ENCODE peak calls at places on chromosomes 4 and X, in four cellular contexts. One of them, this sample, is unnamed.

GRCh38 chr4:183638436-183638835 is 20.5 kb downstream of the RWDD4 start:
- DNase-seq in GM12878: no peak
- DNase-seq in foreskin fibroblast: peak
- DNase-seq in BJ: no peak
- DNase-seq in this sample: peak

GRCh38 chr4:56757270-56757746 is 64.2 kb downstream of the SPINK2 start:
- DNase-seq in foreskin fibroblast: peak
- DNase-seq in BJ: no peak
- DNase-seq in GM12878: no peak
- DNase-seq in this sample: peak

GRCh38 chr4:21885241-21885640 is 63.3 kb downstream of the KCNIP4 start:
- DNase-seq in BJ: peak
- DNase-seq in foreskin fibroblast: peak
- DNase-seq in GM12878: no peak
- DNase-seq in this sample: peak

GRCh38 chr4:151627491-151627890 is 133.3 kb downstream of the GATB start:
- DNase-seq in foreskin fibroblast: peak
- DNase-seq in GM12878: no peak
- DNase-seq in BJ: no peak
- DNase-seq in this sample: peak

GRCh38 chrX:119391279-119391678 is 7.9 kb upstream of the SLC25A43 start:
- DNase-seq in GM12878: no peak
- DNase-seq in foreskin fibroblast: no peak
- DNase-seq in BJ: no peak
- DNase-seq in this sample: peak

GRCh38 chrX:3461824-3462508 is 115.5 kb upstream of the MXRA5 start:
- DNase-seq in BJ: no peak
- DNase-seq in GM12878: peak
- DNase-seq in foreskin fibroblast: peak
- DNase-seq in this sample: no peak

GRCh38 chr4:42364654-42365053 is 32.6 kb upstream of the SHISA3 start:
- DNase-seq in foreskin fibroblast: no peak
- DNase-seq in GM12878: no peak
- DNase-seq in BJ: no peak
- DNase-seq in this sample: no peak

GRCh38 chr4:11268149-11268548 is 160.5 kb downstream of the HS3ST1 start:
- DNase-seq in GM12878: no peak
- DNase-seq in foreskin fibroblast: no peak
- DNase-seq in BJ: no peak
- DNase-seq in this sample: no peak

GRCh38 chr4:148004228-148004813 is 272.4 kb downstream of the ARHGAP10 start:
- DNase-seq in GM12878: no peak
- DNase-seq in BJ: no peak
- DNase-seq in foreskin fibroblast: no peak
- DNase-seq in this sample: no peak

GRCh38 chrX:15737957-15738685 is at the start of gene CA5B:
- DNase-seq in foreskin fibroblast: peak
- DNase-seq in GM12878: peak
- DNase-seq in BJ: peak
- DNase-seq in this sample: peak

GRCh38 chrX:13123857-13124345 is 79.5 kb upstream of the FAM9C start:
- DNase-seq in GM12878: no peak
- DNase-seq in foreskin fibroblast: peak
- DNase-seq in BJ: no peak
- DNase-seq in this sample: peak

GRCh38 chrX:150570512-150570911 is 2.1 kb downstream of the MTM1 start:
- DNase-seq in GM12878: no peak
- DNase-seq in foreskin fibroblast: no peak
- DNase-seq in BJ: no peak
- DNase-seq in this sample: no peak

GRCh38 chr4:108783666-108784463 is 21.0 kb upstream of the ETNPPL start:
- DNase-seq in foreskin fibroblast: no peak
- DNase-seq in BJ: no peak
- DNase-seq in GM12878: no peak
- DNase-seq in this sample: no peak

GRCh38 chr4:179595671-179596410 is 2153.6 kb upstream of the AGA start:
- DNase-seq in BJ: no peak
- DNase-seq in GM12878: no peak
- DNase-seq in foreskin fibroblast: peak
- DNase-seq in this sample: no peak

GRCh38 chr4:3269105-3269927 is 20.4 kb downstream of the MSANTD1 start:
- DNase-seq in GM12878: no peak
- DNase-seq in foreskin fibroblast: no peak
- DNase-seq in BJ: no peak
- DNase-seq in this sample: no peak

GRCh38 chr4:160514126-160514525 is 1411.2 kb downstream of the RAPGEF2 start:
- DNase-seq in foreskin fibroblast: no peak
- DNase-seq in GM12878: no peak
- DNase-seq in BJ: no peak
- DNase-seq in this sample: no peak

GRCh38 chr4:183960912-183961569 is 55.9 kb downstream of the STOX2 start:
- DNase-seq in GM12878: no peak
- DNase-seq in foreskin fibroblast: no peak
- DNase-seq in BJ: no peak
- DNase-seq in this sample: no peak

GRCh38 chr4:113637363-113637762 is 124.2 kb downstream of the CAMK2D start:
- DNase-seq in GM12878: no peak
- DNase-seq in foreskin fibroblast: no peak
- DNase-seq in BJ: no peak
- DNase-seq in this sample: no peak

GRCh38 chrX:50812995-50813842 is 775 bp downstream of the SHROOM4 start:
- DNase-seq in foreskin fibroblast: no peak
- DNase-seq in GM12878: no peak
- DNase-seq in BJ: no peak
- DNase-seq in this sample: no peak

GRCh38 chrX:17632942-17633341 is 104.4 kb upstream of the SCML1 start:
- DNase-seq in GM12878: no peak
- DNase-seq in BJ: no peak
- DNase-seq in foreskin fibroblast: no peak
- DNase-seq in this sample: no peak

GRCh38 chrX:100645106-100645505 is 1.1 kb downstream of the SRPX2 start:
- DNase-seq in BJ: no peak
- DNase-seq in foreskin fibroblast: no peak
- DNase-seq in GM12878: no peak
- DNase-seq in this sample: peak

GRCh38 chrX:67619253-67619652 is 75.4 kb downstream of the AR start:
- DNase-seq in foreskin fibroblast: peak
- DNase-seq in GM12878: no peak
- DNase-seq in BJ: peak
- DNase-seq in this sample: peak

GRCh38 chr4:158578476-158578875 is 56.8 kb downstream of the RXFP1 start:
- DNase-seq in GM12878: no peak
- DNase-seq in foreskin fibroblast: peak
- DNase-seq in BJ: no peak
- DNase-seq in this sample: peak

GRCh38 chr4:40180356-40180755 is 16.5 kb upstream of the RHOH start:
- DNase-seq in foreskin fibroblast: peak
- DNase-seq in BJ: peak
- DNase-seq in GM12878: no peak
- DNase-seq in this sample: peak

GRCh38 chrX:150575415-150575814 is 7.0 kb downstream of the MTM1 start:
- DNase-seq in GM12878: no peak
- DNase-seq in foreskin fibroblast: peak
- DNase-seq in BJ: no peak
- DNase-seq in this sample: peak

GRCh38 chr4:6770581-6771228 is 11.8 kb upstream of the KIAA0232 start:
- DNase-seq in GM12878: no peak
- DNase-seq in foreskin fibroblast: no peak
- DNase-seq in BJ: no peak
- DNase-seq in this sample: no peak

GRCh38 chr4:148015058-148015457 is 283.2 kb downstream of the ARHGAP10 start:
- DNase-seq in BJ: no peak
- DNase-seq in foreskin fibroblast: no peak
- DNase-seq in GM12878: no peak
- DNase-seq in this sample: no peak

GRCh38 chr4:79857811-79858210 is 215.2 kb downstream of the ANTXR2 start:
- DNase-seq in foreskin fibroblast: no peak
- DNase-seq in GM12878: no peak
- DNase-seq in BJ: no peak
- DNase-seq in this sample: no peak

GRCh38 chrX:33457102-33457501 is 245.8 kb upstream of the DMD start:
- DNase-seq in GM12878: no peak
- DNase-seq in BJ: no peak
- DNase-seq in foreskin fibroblast: no peak
- DNase-seq in this sample: no peak

GRCh38 chr4:124135409-124135813 is 577.1 kb downstream of the ANKRD50 start:
- DNase-seq in GM12878: no peak
- DNase-seq in BJ: no peak
- DNase-seq in foreskin fibroblast: no peak
- DNase-seq in this sample: peak

GRCh38 chrX:19955306-19955705 is 35.6 kb downstream of the BCLAF3 start:
- DNase-seq in foreskin fibroblast: no peak
- DNase-seq in GM12878: no peak
- DNase-seq in BJ: no peak
- DNase-seq in this sample: no peak

GRCh38 chrX:69297521-69297920 is 132.3 kb upstream of the PJA1 start:
- DNase-seq in BJ: no peak
- DNase-seq in GM12878: no peak
- DNase-seq in foreskin fibroblast: no peak
- DNase-seq in this sample: no peak
- TF ChIP-seq CTCF in BJ: no peak
- TF ChIP-seq CTCF in GM12878: no peak
- TF ChIP-seq CTCF in foreskin fibroblast: no peak
- TF ChIP-seq CTCF in this sample: no peak

DNA sequence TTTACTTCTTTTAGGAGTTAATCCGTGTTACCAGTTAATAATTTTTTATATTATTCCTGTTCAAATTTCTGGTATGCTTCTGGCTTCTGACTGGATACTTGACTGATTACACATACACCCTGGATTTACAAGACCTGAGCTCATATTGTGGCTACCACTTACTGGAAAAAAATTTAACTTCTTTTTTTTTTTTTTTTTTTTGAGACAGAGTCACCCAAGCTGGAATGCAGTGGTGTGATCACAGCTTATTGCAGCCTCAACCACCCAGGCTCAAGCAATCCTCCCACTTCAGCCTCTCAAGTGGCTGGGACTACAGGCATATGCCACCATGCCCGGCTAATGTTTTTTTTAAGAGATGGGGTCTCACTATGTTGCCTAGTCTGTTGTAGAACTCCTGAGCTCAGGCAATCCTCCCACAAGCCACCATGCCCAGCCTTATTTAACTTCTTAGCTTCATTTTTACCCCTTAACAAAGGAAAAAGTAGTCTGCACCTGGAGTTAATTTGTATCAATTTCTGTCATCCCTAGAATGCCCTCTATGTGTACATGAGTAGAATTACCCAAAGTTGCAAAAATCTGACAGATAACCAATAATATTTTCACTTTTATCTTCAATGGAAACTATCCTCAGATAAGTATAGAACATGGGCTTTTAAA is 50.3 kb downstream of the TMEM165 start:
- DNase-seq in BJ: peak
- DNase-seq in foreskin fibroblast: peak
- DNase-seq in GM12878: no peak
- DNase-seq in this sample: peak
- TF ChIP-seq CTCF in BJ: no peak
- TF ChIP-seq CTCF in foreskin fibroblast: no peak
- TF ChIP-seq CTCF in GM12878: no peak
- TF ChIP-seq CTCF in this sample: peak

DNA sequence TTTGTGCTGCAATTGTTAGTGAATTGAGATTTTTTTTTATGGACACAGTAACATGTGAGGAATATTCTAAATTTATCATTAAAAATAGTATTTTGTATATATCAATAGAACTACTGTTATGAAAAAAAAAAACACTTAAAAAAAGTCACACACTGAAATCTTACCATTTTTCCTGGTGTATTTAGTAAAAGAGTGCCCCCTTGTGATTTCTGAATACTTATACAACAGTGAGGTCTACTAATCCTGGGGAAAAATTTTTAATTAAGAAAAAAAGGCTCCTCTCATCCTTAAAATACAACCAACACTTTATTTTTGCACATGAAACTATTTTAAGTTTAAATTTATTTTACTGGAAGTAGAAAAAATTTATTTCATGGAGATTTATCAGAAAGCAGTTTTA is 56.4 kb upstream of the SPOCK3 start:
- DNase-seq in BJ: no peak
- DNase-seq in foreskin fibroblast: no peak
- DNase-seq in GM12878: no peak
- DNase-seq in this sample: no peak
- TF ChIP-seq CTCF in BJ: no peak
- TF ChIP-seq CTCF in foreskin fibroblast: no peak
- TF ChIP-seq CTCF in GM12878: peak
- TF ChIP-seq CTCF in this sample: peak

DNA sequence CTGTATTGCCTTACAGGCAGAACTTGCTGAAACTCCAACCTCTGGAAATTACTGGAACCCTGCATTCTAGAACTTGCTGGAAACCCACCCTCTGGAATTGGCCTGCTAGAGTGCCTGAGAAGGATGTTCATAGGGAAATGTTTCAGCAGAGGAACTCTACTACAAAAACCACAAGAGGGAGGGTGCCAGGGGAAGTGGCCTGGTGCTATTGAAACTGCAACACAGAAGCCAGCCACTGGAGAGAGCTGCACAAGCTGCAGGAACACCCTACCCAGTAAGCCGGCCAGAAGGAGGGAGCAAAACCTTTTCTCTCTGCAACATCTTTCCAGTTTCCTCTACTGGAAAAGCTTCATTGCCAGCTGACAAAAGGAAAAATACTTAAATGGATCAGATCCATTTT is 2.5 kb upstream of the BRWD3 start:
- DNase-seq in GM12878: no peak
- DNase-seq in foreskin fibroblast: peak
- DNase-seq in BJ: no peak
- DNase-seq in this sample: peak
- TF ChIP-seq CTCF in GM12878: peak
- TF ChIP-seq CTCF in foreskin fibroblast: no peak
- TF ChIP-seq CTCF in BJ: peak
- TF ChIP-seq CTCF in this sample: peak

GRCh38 chrX:23634181-23634580 is 33.1 kb upstream of the PRDX4 start:
- DNase-seq in GM12878: no peak
- DNase-seq in BJ: no peak
- DNase-seq in foreskin fibroblast: no peak
- DNase-seq in this sample: no peak
- TF ChIP-seq CTCF in GM12878: peak
- TF ChIP-seq CTCF in BJ: no peak
- TF ChIP-seq CTCF in foreskin fibroblast: no peak
- TF ChIP-seq CTCF in this sample: peak

DNA sequence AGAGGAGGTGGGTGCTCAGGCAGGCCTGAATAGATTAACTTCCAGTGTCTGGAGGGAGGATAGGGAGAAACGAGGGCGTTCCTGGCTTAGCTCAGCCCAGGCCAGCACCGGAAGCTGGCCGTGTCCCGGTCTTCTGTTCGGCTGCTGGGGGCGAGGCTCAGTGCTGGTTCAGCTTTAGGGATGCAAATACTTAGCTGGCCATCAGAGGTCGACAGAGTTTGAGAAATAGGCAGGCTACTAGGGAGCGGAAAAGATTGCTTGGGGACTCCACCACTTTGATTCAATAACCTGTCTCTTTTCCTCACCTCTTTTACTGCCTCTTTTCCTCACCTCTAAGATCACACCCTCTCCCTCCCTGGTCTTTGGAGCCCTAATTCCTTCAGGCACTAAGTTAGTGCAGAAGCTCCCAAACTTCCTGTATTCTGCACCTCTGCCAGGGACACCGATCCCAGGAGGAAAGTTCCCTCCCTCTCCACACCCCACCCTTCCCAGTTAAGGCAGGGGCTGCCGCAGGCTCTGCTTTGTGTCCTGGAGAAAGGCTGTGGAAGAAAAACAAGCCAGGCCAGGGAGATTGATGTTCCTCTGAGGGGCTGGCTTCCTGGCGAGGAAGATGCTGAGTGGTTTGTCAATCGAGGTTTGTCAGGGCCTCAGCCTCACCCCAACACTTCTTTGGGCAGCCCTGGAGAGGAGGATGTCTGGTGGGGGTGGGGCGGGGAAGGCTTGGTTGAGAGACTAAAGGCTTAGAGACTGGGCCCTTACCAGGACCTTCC is 6.0 kb upstream of the EFNB1 start:
- DNase-seq in GM12878: no peak
- DNase-seq in foreskin fibroblast: peak
- DNase-seq in BJ: no peak
- DNase-seq in this sample: peak
- TF ChIP-seq CTCF in GM12878: peak
- TF ChIP-seq CTCF in foreskin fibroblast: peak
- TF ChIP-seq CTCF in BJ: peak
- TF ChIP-seq CTCF in this sample: peak